ENCODE peak calls at places on chromosomes 11 and 22, in seven cellular contexts. I is upper lobe of right lung, G is choroid plexus epithelial cell, C is neural crest cell, V is DND-41, A is bronchial epithelial cell, O is GM20000. X is an unnamed sample.

GRCh38 chr22:44460287-44461082 is 37.5 kb downstream of the RTL6 start:
- DNase-seq in I (no peak), G (no peak), C (no peak), V (no peak), A (no peak), O (no peak), X (no peak)

GRCh38 chr11:100778386-100778785 is 91.3 kb downstream of the ARHGAP42 start:
- DNase-seq in I (no peak), G (no peak), C (no peak), V (no peak), A (no peak), O (no peak), X (no peak)

GRCh38 chr11:8233691-8234424 is 29.8 kb downstream of the LMO1 start:
- DNase-seq in I (no peak), G (peak; percentile 42), C (no peak), V (no peak), A (peak; percentile 68), O (no peak), X (no peak)

GRCh38 chr22:25953276-25953675 is 211.3 kb downstream of the MYO18B start:
- DNase-seq in I (no peak), G (no peak), C (no peak), V (no peak), A (no peak), O (no peak), X (no peak)

GRCh38 chr11:1128333-1129142 is 29.2 kb upstream of the MUC5AC start:
- DNase-seq in I (peak; percentile 60), G (no peak), C (no peak), V (no peak), A (no peak), O (peak; percentile 25), X (no peak)

GRCh38 chr11:100670140-100670539 is 16.9 kb upstream of the ARHGAP42 start:
- DNase-seq in I (no peak), G (no peak), C (no peak), V (no peak), A (no peak), O (no peak), X (no peak)

GRCh38 chr11:123519055-123519796 is 89.2 kb downstream of the GRAMD1B start:
- DNase-seq in I (no peak), G (no peak), C (no peak), V (no peak), A (peak; percentile 45), O (no peak), X (no peak)

GRCh38 chr11:62013266-62014157 is 46.1 kb upstream of the FTH1 start:
- DNase-seq in I (no peak), G (no peak), C (no peak), V (no peak), A (peak; percentile 46), O (no peak), X (no peak)

GRCh38 chr11:31810779-31811647 is at the start of gene PAX6:
- DNase-seq in I (no peak), G (peak; percentile 52), C (peak; percentile 70), V (no peak), A (peak; percentile 22), O (peak; percentile 85), X (peak; percentile 79)

GRCh38 chr22:45448431-45448830 is 34.9 kb downstream of the RIBC2 start:
- DNase-seq in I (no peak), G (no peak), C (no peak), V (no peak), A (no peak), O (no peak), X (no peak)

GRCh38 chr22:43128928-43129424 is 14.2 kb downstream of the MCAT start:
- DNase-seq in I (no peak), G (no peak), C (no peak), V (peak; percentile 22), A (no peak), O (peak; percentile 56), X (peak; percentile 69)

GRCh38 chr22:27032121-27032761 is 374.9 kb downstream of the MIAT start:
- DNase-seq in I (no peak), G (peak; percentile 46), C (peak; percentile 18), V (no peak), A (no peak), O (no peak), X (no peak)

DNA sequence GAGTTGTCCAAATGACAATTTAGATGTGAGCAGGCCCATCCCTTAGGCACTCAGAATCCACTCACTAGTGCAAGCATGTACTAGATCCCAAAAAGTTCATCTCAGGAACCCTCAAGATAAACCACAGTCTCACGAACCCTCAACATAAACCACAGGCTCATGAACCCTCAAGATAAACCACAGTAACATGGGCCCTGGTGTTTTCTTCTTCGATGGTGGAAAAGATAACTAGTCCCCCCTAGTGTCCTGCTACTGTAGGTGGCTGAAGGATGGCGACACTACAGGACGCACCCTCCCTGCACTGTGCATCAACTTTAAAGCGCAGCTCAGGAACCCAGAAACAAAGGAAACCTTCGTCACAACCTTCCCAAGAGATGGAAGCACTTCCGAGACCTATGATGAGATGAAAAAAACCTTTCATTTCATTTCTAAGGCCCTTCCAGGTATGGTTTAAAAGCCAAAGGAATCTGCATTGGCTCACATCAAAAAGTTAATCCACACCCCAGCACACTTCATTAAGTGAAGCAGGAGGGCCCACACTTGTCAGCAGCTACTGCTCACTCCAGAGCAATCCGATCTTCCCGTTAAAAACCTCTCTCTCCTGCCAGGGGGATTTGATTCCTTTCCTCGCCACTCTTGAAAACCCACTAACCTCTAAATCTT is 2.4 kb downstream of the LARGE1 start:
- DNase-seq in I (no peak), G (peak; percentile 43), C (no peak), V (no peak), A (no peak), O (peak; percentile 40), X (peak; percentile 57)
- TF ChIP-seq CTCF in I (no peak), G (peak; percentile 43), C (peak; percentile 46), V (no peak), A (no peak), O (no peak), X (peak; percentile 68)

DNA sequence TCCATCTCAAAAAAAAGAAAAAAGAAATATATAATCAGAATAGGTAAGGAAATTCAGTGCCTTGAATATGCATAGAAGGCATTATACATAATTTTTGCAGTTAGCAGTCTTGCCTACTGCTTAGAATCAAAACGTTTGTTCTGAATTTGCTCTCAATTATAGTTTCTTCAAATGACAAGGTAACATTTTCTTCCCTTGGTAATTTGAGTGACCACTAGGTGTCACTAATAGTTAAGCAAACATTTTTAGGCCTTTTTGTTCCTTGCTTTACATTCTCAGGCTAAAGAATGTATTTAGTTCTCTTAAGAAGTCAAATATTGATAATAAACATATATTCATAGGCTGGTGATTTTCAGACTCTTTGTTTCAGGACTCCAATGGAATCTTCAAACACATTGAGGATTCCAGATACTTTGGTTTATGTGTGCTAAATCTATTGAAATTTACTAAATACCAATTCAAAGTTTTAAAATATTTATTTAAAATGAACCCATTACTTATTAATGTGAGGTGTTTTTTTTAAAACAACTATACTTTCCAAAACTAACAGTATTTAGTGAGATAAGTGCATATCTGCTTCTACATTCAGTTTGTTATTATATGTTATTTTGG is 55.0 kb upstream of the DEPDC7 start:
- DNase-seq in I (no peak), G (peak; percentile 77), C (no peak), V (no peak), A (peak; percentile 61), O (peak; percentile 19), X (peak; percentile 51)
- TF ChIP-seq CTCF in I (peak; percentile 75), G (peak; percentile 59), C (peak; percentile 81), V (peak; percentile 80), A (peak; percentile 33), O (peak; percentile 22), X (peak; percentile 26)

GRCh38 chr11:122101625-122102291 is 14.3 kb downstream of the BLID start:
- DNase-seq in I (no peak), G (peak; percentile 92), C (peak; percentile 57), V (no peak), A (peak; percentile 68), O (no peak), X (no peak)
- TF ChIP-seq CTCF in I (peak; percentile 49), G (peak; percentile 80), C (peak; percentile 65), V (no peak), A (peak; percentile 73), O (no peak), X (no peak)

DNA sequence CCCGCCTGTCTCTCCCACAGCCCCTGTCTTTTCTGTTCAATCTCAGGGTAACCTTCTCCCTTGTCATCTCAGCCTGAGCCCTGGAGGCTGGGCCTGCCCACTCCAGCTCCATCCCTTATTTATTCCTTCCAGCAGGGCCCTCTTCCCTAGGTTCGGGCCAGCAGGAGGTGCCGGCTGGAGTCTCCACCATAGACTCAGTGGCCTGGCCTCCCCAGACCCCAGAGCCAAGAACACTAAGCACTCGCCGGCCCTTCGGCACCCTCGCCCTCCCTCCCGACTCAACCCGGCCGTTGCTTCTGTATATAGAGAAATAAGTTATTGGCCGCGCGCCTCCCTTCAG is 1.4 kb upstream of the RAB1B start:
- DNase-seq in I (no peak), G (no peak), C (no peak), V (no peak), A (no peak), O (no peak), X (no peak)
- TF ChIP-seq CTCF in I (no peak), G (peak; percentile 12), C (no peak), V (no peak), A (no peak), O (no peak), X (no peak)

GRCh38 chr22:18042685-18043084 is 18.3 kb upstream of the MICAL3 start:
- DNase-seq in I (no peak), G (no peak), C (no peak), V (no peak), A (no peak), O (no peak), X (no peak)

GRCh38 chr22:18048041-18048440 is 23.7 kb upstream of the MICAL3 start:
- DNase-seq in I (no peak), G (no peak), C (no peak), V (no peak), A (no peak), O (no peak), X (no peak)

GRCh38 chr22:18048441-18048898 is 24.1 kb upstream of the MICAL3 start:
- DNase-seq in I (peak; percentile 60), G (peak; percentile 57), C (no peak), V (no peak), A (no peak), O (no peak), X (no peak)

GRCh38 chr22:18045794-18046193 is 21.4 kb upstream of the MICAL3 start:
- DNase-seq in I (no peak), G (no peak), C (no peak), V (no peak), A (no peak), O (no peak), X (no peak)

DNA sequence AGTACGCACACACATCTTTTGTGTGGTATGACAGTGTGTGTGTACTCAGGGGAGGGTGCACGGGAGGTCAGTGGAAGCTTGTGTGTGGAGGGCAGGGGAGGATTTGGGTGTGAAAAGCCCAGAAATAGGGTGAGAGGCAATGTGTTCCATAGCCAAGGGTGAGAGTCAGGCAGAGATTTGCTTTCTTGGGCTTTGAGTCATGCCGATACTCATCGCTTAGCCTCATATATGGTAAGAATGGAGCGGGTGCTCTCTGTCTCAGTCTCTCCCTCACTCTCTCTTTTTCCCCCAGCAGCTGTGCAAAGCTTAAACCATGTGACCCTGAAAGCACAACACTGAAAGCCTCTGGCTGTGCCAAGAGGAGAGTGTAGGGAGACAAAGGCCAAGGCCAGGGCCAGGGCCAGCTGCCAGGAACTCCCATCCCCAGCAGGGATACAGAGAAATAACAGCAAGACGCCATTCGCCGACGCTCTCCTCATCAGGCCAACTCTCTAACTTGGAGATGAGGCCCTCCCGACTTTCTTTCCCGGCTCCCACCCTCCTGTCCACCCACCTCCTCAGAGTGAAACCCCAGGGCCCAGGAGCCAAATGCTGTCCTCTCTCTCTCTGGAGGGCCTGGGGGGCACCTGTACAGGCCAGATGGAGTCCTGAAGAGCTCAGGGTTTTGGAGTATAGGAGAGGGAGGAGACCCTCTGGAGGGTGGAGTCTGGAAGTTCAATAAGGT is 20.3 kb upstream of the MICAL3 start:
- DNase-seq in I (peak; percentile 61), G (peak; percentile 86), C (no peak), V (no peak), A (no peak), O (no peak), X (no peak)
- TF ChIP-seq CTCF in I (no peak), G (no peak), C (no peak), V (no peak), A (no peak), O (no peak), X (no peak)

GRCh38 chr11:43924112-43924855 is 18.2 kb upstream of the C11orf96 start:
- DNase-seq in I (no peak), G (no peak), C (no peak), V (no peak), A (no peak), O (no peak), X (no peak)
- TF ChIP-seq CTCF in I (no peak), G (peak; percentile 42), C (no peak), V (no peak), A (no peak), O (no peak), X (no peak)

X was measured in GM13976.